ENCODE peak calls at places on chromosome 12, in eight cellular contexts. One of them, this sample, is unnamed.

GRCh38 chr12:51911788-51912711 is 4.7 kb downstream of the ACVRL1 start:
- DNase-seq in WERI-Rb-1: no peak
- DNase-seq in lower leg skin: no peak
- DNase-seq in DND-41: no peak
- DNase-seq in stomach: no peak
- DNase-seq in mesendoderm: peak
- DNase-seq in upper lobe of left lung: no peak
- DNase-seq in cardiac fibroblast: peak
- DNase-seq in this sample: no peak

GRCh38 chr12:45214739-45215418 is 1.0 kb upstream of the ANO6 start:
- DNase-seq in WERI-Rb-1: no peak
- DNase-seq in lower leg skin: no peak
- DNase-seq in DND-41: peak
- DNase-seq in stomach: no peak
- DNase-seq in mesendoderm: no peak
- DNase-seq in upper lobe of left lung: no peak
- DNase-seq in cardiac fibroblast: peak
- DNase-seq in this sample: no peak

GRCh38 chr12:8032242-8033152 is at the start of gene FOXJ2:
- DNase-seq in WERI-Rb-1: peak
- DNase-seq in lower leg skin: peak
- DNase-seq in DND-41: peak
- DNase-seq in stomach: peak
- DNase-seq in mesendoderm: peak
- DNase-seq in upper lobe of left lung: peak
- DNase-seq in cardiac fibroblast: peak
- DNase-seq in this sample: peak

GRCh38 chr12:131901431-131902331 is 7.3 kb downstream of the ULK1 start:
- DNase-seq in WERI-Rb-1: no peak
- DNase-seq in lower leg skin: no peak
- DNase-seq in DND-41: no peak
- DNase-seq in stomach: peak
- DNase-seq in mesendoderm: no peak
- DNase-seq in upper lobe of left lung: no peak
- DNase-seq in cardiac fibroblast: no peak
- DNase-seq in this sample: no peak

GRCh38 chr12:118145113-118145797 is 9.3 kb downstream of the PEBP1 start:
- DNase-seq in WERI-Rb-1: no peak
- DNase-seq in lower leg skin: no peak
- DNase-seq in DND-41: no peak
- DNase-seq in stomach: no peak
- DNase-seq in mesendoderm: no peak
- DNase-seq in upper lobe of left lung: no peak
- DNase-seq in cardiac fibroblast: no peak
- DNase-seq in this sample: no peak

GRCh38 chr12:130013771-130014484 is 110.1 kb upstream of the TMEM132D start:
- DNase-seq in WERI-Rb-1: peak
- DNase-seq in lower leg skin: peak
- DNase-seq in DND-41: no peak
- DNase-seq in stomach: peak
- DNase-seq in mesendoderm: peak
- DNase-seq in upper lobe of left lung: peak
- DNase-seq in cardiac fibroblast: peak
- DNase-seq in this sample: no peak

GRCh38 chr12:88781909-88782308 is 201.6 kb upstream of the KITLG start:
- DNase-seq in WERI-Rb-1: no peak
- DNase-seq in lower leg skin: no peak
- DNase-seq in DND-41: no peak
- DNase-seq in stomach: no peak
- DNase-seq in mesendoderm: no peak
- DNase-seq in upper lobe of left lung: no peak
- DNase-seq in cardiac fibroblast: peak
- DNase-seq in this sample: no peak

GRCh38 chr12:85713368-85713767 is 122.8 kb downstream of the RASSF9 start:
- DNase-seq in WERI-Rb-1: no peak
- DNase-seq in lower leg skin: no peak
- DNase-seq in DND-41: no peak
- DNase-seq in stomach: no peak
- DNase-seq in mesendoderm: no peak
- DNase-seq in upper lobe of left lung: no peak
- DNase-seq in cardiac fibroblast: peak
- DNase-seq in this sample: no peak

GRCh38 chr12:6067152-6067916 is 57.1 kb downstream of the VWF start:
- DNase-seq in WERI-Rb-1: peak
- DNase-seq in lower leg skin: no peak
- DNase-seq in DND-41: no peak
- DNase-seq in stomach: peak
- DNase-seq in mesendoderm: peak
- DNase-seq in upper lobe of left lung: no peak
- DNase-seq in cardiac fibroblast: peak
- DNase-seq in this sample: no peak

GRCh38 chr12:87995581-87996178 is 33.5 kb downstream of the C12orf50 start:
- DNase-seq in WERI-Rb-1: peak
- DNase-seq in lower leg skin: peak
- DNase-seq in DND-41: peak
- DNase-seq in stomach: peak
- DNase-seq in mesendoderm: peak
- DNase-seq in upper lobe of left lung: no peak
- DNase-seq in cardiac fibroblast: peak
- DNase-seq in this sample: peak

GRCh38 chr12:115541891-115542361 is 735.6 kb downstream of the MED13L start:
- DNase-seq in WERI-Rb-1: no peak
- DNase-seq in lower leg skin: peak
- DNase-seq in DND-41: no peak
- DNase-seq in stomach: no peak
- DNase-seq in mesendoderm: no peak
- DNase-seq in upper lobe of left lung: no peak
- DNase-seq in cardiac fibroblast: no peak
- DNase-seq in this sample: no peak

GRCh38 chr12:88921434-88921833 is 341.2 kb upstream of the KITLG start:
- DNase-seq in WERI-Rb-1: no peak
- DNase-seq in lower leg skin: no peak
- DNase-seq in DND-41: no peak
- DNase-seq in stomach: no peak
- DNase-seq in mesendoderm: peak
- DNase-seq in upper lobe of left lung: no peak
- DNase-seq in cardiac fibroblast: no peak
- DNase-seq in this sample: no peak

GRCh38 chr12:109291117-109291516 is 18.0 kb downstream of the FOXN4 start:
- DNase-seq in WERI-Rb-1: no peak
- DNase-seq in lower leg skin: no peak
- DNase-seq in DND-41: no peak
- DNase-seq in stomach: no peak
- DNase-seq in mesendoderm: no peak
- DNase-seq in upper lobe of left lung: no peak
- DNase-seq in cardiac fibroblast: no peak
- DNase-seq in this sample: no peak

GRCh38 chr12:109292342-109292711 is 16.8 kb downstream of the FOXN4 start:
- DNase-seq in WERI-Rb-1: no peak
- DNase-seq in lower leg skin: no peak
- DNase-seq in DND-41: no peak
- DNase-seq in stomach: no peak
- DNase-seq in mesendoderm: no peak
- DNase-seq in upper lobe of left lung: no peak
- DNase-seq in cardiac fibroblast: no peak
- DNase-seq in this sample: no peak

GRCh38 chr12:109293106-109293505 is 16.0 kb downstream of the FOXN4 start:
- DNase-seq in WERI-Rb-1: no peak
- DNase-seq in lower leg skin: no peak
- DNase-seq in DND-41: no peak
- DNase-seq in stomach: no peak
- DNase-seq in mesendoderm: no peak
- DNase-seq in upper lobe of left lung: no peak
- DNase-seq in cardiac fibroblast: no peak
- DNase-seq in this sample: no peak

GRCh38 chr12:109290061-109290460 is 19.0 kb downstream of the FOXN4 start:
- DNase-seq in WERI-Rb-1: no peak
- DNase-seq in lower leg skin: no peak
- DNase-seq in DND-41: no peak
- DNase-seq in stomach: no peak
- DNase-seq in mesendoderm: no peak
- DNase-seq in upper lobe of left lung: peak
- DNase-seq in cardiac fibroblast: no peak
- DNase-seq in this sample: no peak

GRCh38 chr12:109291531-109292341 is 17.3 kb downstream of the FOXN4 start:
- DNase-seq in WERI-Rb-1: peak
- DNase-seq in lower leg skin: peak
- DNase-seq in DND-41: no peak
- DNase-seq in stomach: peak
- DNase-seq in mesendoderm: peak
- DNase-seq in upper lobe of left lung: peak
- DNase-seq in cardiac fibroblast: peak
- DNase-seq in this sample: no peak
- H3K4me3 ChIP-seq in WERI-Rb-1: peak
- H3K4me3 ChIP-seq in lower leg skin: no peak
- H3K4me3 ChIP-seq in DND-41: no peak
- H3K4me3 ChIP-seq in stomach: peak
- H3K4me3 ChIP-seq in mesendoderm: no peak
- H3K4me3 ChIP-seq in upper lobe of left lung: peak
- H3K4me3 ChIP-seq in cardiac fibroblast: no peak
- H3K4me3 ChIP-seq in this sample: no peak

DNA sequence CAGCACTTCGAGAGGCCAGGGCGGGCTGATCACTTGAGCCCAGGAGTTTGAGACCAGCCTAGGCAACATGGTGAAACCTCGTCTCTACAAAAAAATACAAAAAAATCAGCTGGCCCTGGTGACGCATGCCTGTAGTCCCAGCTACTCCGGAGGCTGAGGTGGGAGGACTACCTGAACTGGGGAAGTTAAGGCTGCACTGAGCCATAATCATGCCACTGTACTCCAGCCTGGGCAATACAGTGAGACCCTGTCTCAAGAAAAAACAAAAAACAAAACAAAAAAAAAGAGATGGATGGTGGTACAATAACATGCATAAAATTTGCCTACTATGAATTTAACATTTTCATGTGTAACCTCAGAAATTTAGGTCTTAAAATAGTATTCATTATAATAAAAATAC is 2.2 kb downstream of the THAP2 start:
- DNase-seq in WERI-Rb-1: no peak
- DNase-seq in lower leg skin: no peak
- DNase-seq in DND-41: no peak
- DNase-seq in stomach: no peak
- DNase-seq in mesendoderm: no peak
- DNase-seq in upper lobe of left lung: no peak
- DNase-seq in cardiac fibroblast: no peak
- DNase-seq in this sample: no peak
- H3K4me3 ChIP-seq in WERI-Rb-1: no peak
- H3K4me3 ChIP-seq in lower leg skin: no peak
- H3K4me3 ChIP-seq in DND-41: peak
- H3K4me3 ChIP-seq in stomach: no peak
- H3K4me3 ChIP-seq in mesendoderm: no peak
- H3K4me3 ChIP-seq in upper lobe of left lung: no peak
- H3K4me3 ChIP-seq in cardiac fibroblast: no peak
- H3K4me3 ChIP-seq in this sample: no peak

GRCh38 chr12:123431951-123432886 is 4.3 kb downstream of the RILPL2 start:
- DNase-seq in WERI-Rb-1: no peak
- DNase-seq in lower leg skin: no peak
- DNase-seq in DND-41: no peak
- DNase-seq in stomach: peak
- DNase-seq in mesendoderm: no peak
- DNase-seq in upper lobe of left lung: no peak
- DNase-seq in cardiac fibroblast: no peak
- DNase-seq in this sample: no peak
- H3K4me3 ChIP-seq in WERI-Rb-1: no peak
- H3K4me3 ChIP-seq in lower leg skin: no peak
- H3K4me3 ChIP-seq in DND-41: no peak
- H3K4me3 ChIP-seq in stomach: peak
- H3K4me3 ChIP-seq in mesendoderm: no peak
- H3K4me3 ChIP-seq in upper lobe of left lung: peak
- H3K4me3 ChIP-seq in cardiac fibroblast: no peak
- H3K4me3 ChIP-seq in this sample: peak

GRCh38 chr12:33825986-33826602 is 196.2 kb upstream of the ALG10 start:
- DNase-seq in WERI-Rb-1: no peak
- DNase-seq in lower leg skin: no peak
- DNase-seq in DND-41: no peak
- DNase-seq in stomach: no peak
- DNase-seq in mesendoderm: no peak
- DNase-seq in upper lobe of left lung: no peak
- DNase-seq in cardiac fibroblast: no peak
- DNase-seq in this sample: no peak
- H3K4me3 ChIP-seq in WERI-Rb-1: no peak
- H3K4me3 ChIP-seq in lower leg skin: no peak
- H3K4me3 ChIP-seq in DND-41: no peak
- H3K4me3 ChIP-seq in stomach: no peak
- H3K4me3 ChIP-seq in mesendoderm: no peak
- H3K4me3 ChIP-seq in upper lobe of left lung: no peak
- H3K4me3 ChIP-seq in cardiac fibroblast: no peak
- H3K4me3 ChIP-seq in this sample: no peak

GRCh38 chr12:56358836-56359532 is 923 bp downstream of the STAT2 start:
- DNase-seq in WERI-Rb-1: no peak
- DNase-seq in lower leg skin: peak
- DNase-seq in DND-41: no peak
- DNase-seq in stomach: no peak
- DNase-seq in mesendoderm: no peak
- DNase-seq in upper lobe of left lung: no peak
- DNase-seq in cardiac fibroblast: peak
- DNase-seq in this sample: no peak
- H3K4me3 ChIP-seq in WERI-Rb-1: peak
- H3K4me3 ChIP-seq in lower leg skin: peak
- H3K4me3 ChIP-seq in DND-41: peak
- H3K4me3 ChIP-seq in stomach: peak
- H3K4me3 ChIP-seq in mesendoderm: no peak
- H3K4me3 ChIP-seq in upper lobe of left lung: peak
- H3K4me3 ChIP-seq in cardiac fibroblast: peak
- H3K4me3 ChIP-seq in this sample: peak

DNA sequence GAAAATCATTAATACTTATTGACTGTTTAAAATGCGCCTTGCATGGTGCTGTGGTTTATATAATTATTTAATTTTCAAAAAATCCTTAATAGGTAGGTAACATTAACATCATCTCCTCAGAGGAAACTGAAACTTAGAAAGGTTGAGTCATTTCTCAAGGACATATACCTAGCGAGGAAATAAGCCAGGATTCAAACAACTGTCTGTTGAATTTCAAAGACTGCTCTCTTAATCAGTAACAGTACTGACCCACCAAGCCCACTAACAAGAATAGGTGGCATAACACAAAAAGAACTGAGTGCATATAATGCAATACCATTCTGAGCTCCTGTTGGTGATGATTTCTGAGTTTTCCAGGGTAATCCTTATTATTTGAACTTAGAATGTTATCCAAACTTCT is 174.3 kb downstream of the SOX5 start:
- DNase-seq in WERI-Rb-1: no peak
- DNase-seq in lower leg skin: no peak
- DNase-seq in DND-41: no peak
- DNase-seq in stomach: no peak
- DNase-seq in mesendoderm: no peak
- DNase-seq in upper lobe of left lung: no peak
- DNase-seq in cardiac fibroblast: no peak
- DNase-seq in this sample: no peak
- H3K4me3 ChIP-seq in WERI-Rb-1: no peak
- H3K4me3 ChIP-seq in lower leg skin: no peak
- H3K4me3 ChIP-seq in DND-41: no peak
- H3K4me3 ChIP-seq in stomach: no peak
- H3K4me3 ChIP-seq in mesendoderm: no peak
- H3K4me3 ChIP-seq in upper lobe of left lung: no peak
- H3K4me3 ChIP-seq in cardiac fibroblast: no peak
- H3K4me3 ChIP-seq in this sample: no peak